ENCODE peak calls at places on chromosome 13, in four cellular contexts. P is HepG2, K is K562, Q is HCT116. U is an unnamed sample.

GRCh38 chr13:30676672-30677071 is 58.7 kb upstream of the ALOX5AP start:
- DNase-seq in P (peak; percentile 26), K (no peak), Q (no peak), U (no peak)

GRCh38 chr13:28411859-28412353 is 83.0 kb downstream of the FLT1 start:
- DNase-seq in P (no peak), K (no peak), Q (no peak), U (no peak)

GRCh38 chr13:30832845-30833332 is 73.2 kb upstream of the MEDAG start:
- DNase-seq in P (peak; percentile 97), K (no peak), Q (peak; percentile 95), U (no peak)

GRCh38 chr13:60745343-60745742 is 348.3 kb downstream of the TDRD3 start:
- DNase-seq in P (no peak), K (no peak), Q (no peak), U (no peak)

GRCh38 chr13:30816733-30817132 is 81.4 kb downstream of the ALOX5AP start:
- DNase-seq in P (no peak), K (no peak), Q (no peak), U (no peak)

GRCh38 chr13:99227909-99228688 is 27.4 kb downstream of the UBAC2 start:
- DNase-seq in P (no peak), K (no peak), Q (no peak), U (no peak)

GRCh38 chr13:90104764-90105163 is 1242.7 kb upstream of the MIR17HG start:
- DNase-seq in P (no peak), K (no peak), Q (no peak), U (no peak)

GRCh38 chr13:101869553-101869952 is 417.1 kb downstream of the ITGBL1 start:
- DNase-seq in P (no peak), K (no peak), Q (no peak), U (no peak)

GRCh38 chr13:21620858-21621257 is 16.9 kb upstream of the MICU2 start:
- DNase-seq in P (no peak), K (no peak), Q (no peak), U (no peak)

GRCh38 chr13:94706101-94706853 is 6.1 kb downstream of the SOX21 start:
- DNase-seq in P (no peak), K (no peak), Q (no peak), U (no peak)

GRCh38 chr13:94706854-94707399 is 5.4 kb downstream of the SOX21 start:
- DNase-seq in P (no peak), K (no peak), Q (no peak), U (no peak)

GRCh38 chr13:94707400-94708021 is 4.8 kb downstream of the SOX21 start:
- DNase-seq in P (no peak), K (peak; percentile 62), Q (no peak), U (no peak)

GRCh38 chr13:94708971-94709614 is 3.3 kb downstream of the SOX21 start:
- DNase-seq in P (no peak), K (no peak), Q (no peak), U (no peak)

DNA sequence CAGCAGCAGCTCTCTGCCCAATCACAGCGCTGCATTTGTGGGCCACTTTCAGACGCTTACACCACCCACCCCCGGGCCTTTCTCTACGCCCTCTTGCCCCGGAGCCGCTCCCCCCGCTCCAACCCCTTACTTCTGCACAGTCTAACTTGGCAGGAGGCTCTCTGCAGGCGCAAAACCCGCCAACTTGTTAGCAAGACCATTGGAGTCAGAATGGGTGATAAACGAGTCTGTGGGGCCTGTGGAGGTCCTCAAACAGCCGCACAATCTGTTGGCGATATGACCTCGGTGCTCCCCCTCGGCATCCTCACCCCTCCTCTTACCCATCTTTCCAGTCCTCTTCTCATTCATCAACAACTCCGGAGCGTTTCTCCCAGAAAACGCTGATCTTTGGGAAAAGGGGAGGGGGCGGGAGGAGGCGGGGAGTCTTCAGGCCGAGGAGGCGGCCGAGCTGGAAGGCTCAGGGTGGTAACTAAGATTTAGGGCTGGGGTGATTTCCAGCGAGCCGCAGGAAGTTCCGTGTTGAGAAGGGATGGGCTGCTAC is 4.2 kb downstream of the SOX21 start:
- DNase-seq in P (no peak), K (no peak), Q (no peak), U (no peak)
- TF ChIP-seq TCF7L2 in P (no peak), K (no peak), Q (no peak), U (no peak)

DNA sequence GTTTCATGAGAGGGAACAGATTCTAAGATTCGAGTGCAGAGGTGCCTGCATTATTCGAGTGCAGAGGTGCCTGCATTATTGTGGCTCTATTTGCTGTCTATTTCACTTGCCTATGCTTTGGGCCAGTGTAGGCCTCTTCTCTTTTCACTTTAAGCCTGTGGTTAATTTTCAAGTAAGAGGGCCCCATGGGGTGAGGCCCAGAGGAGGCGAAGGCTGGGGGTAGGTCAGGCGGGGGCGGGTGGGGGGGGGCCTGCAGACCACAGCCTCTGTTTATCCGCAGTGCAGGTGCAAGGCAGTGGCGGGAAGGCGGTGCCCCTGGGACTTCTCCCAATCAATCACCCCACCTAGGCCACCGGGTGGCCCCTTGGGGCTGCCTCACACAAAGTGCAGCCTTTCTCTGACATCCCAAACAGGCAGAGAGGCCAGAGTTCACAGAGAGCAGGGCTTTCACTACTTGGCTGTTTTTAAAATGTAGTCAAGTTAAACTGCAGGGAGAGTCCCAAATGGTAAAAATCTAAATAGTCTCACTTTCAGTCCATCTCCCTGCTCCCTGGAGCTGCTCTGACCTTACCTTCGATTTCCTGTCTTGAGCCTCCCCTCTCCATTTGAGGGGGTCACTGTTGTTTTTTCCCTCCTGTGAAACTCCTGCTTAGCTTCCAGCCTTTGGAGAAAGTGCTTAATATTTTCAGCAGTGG is 249.1 kb downstream of the DLEU7 start:
- DNase-seq in P (peak; percentile 34), K (no peak), Q (no peak), U (no peak)
- TF ChIP-seq TCF7L2 in P (no peak), K (no peak), Q (no peak), U (no peak)

GRCh38 chr13:27170221-27170520 is 1.4 kb downstream of the USP12 start:
- DNase-seq in P (no peak), K (peak; percentile 14), Q (no peak), U (no peak)
- TF ChIP-seq TCF7L2 in P (no peak), K (no peak), Q (no peak), U (no peak)

DNA sequence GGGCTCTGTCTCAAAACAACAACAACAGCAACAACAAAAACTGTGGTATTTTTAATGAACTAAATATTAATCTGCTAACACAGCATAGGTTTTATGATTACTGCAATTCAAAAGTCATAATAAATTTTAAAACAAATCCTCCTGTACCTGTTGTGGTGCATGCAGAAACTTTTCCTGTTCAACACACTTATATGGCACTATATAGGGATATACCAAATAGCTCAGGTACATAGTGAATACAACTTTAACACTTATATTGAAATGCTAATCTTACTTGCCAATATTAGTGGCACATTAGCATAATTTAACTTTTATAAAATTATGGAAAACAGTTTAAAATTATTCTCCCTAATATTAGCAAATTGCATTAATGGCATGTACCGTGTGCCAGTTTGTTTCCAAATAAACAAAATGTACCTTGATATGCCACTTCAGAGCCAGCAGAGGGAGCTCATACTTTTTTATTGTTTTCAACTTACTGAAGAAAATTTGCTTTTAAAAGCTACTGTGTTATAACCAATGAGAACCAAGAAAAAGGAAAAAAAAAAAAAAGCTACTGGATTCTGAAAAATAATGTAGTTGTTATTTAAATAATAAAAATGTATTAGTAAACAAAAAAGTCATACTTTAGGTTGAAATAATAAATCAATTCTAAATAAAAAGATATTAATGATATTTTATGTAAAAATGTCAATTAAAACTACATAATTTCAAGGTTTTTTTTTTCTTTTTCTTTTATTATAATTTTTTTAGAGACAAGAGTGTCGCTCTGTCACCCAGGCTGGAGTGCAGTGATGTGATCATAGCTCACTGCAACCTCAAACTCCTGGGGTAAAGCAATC is 18.0 kb upstream of the RBM26 start:
- DNase-seq in P (peak; percentile 29), K (peak; percentile 14), Q (peak; percentile 28), U (no peak)
- TF ChIP-seq TCF7L2 in P (no peak), K (no peak), Q (no peak), U (no peak)

GRCh38 chr13:106176103-106176502 is 359.4 kb downstream of the EFNB2 start:
- DNase-seq in P (no peak), K (no peak), Q (no peak), U (no peak)

GRCh38 chr13:106172176-106172905 is 363.1 kb downstream of the EFNB2 start:
- DNase-seq in P (no peak), K (no peak), Q (no peak), U (no peak)

GRCh38 chr13:106177146-106177545 is 358.3 kb downstream of the EFNB2 start:
- DNase-seq in P (no peak), K (no peak), Q (no peak), U (no peak)

GRCh38 chr13:106173891-106174610 is 361.4 kb downstream of the EFNB2 start:
- DNase-seq in P (no peak), K (no peak), Q (no peak), U (no peak)

DNA sequence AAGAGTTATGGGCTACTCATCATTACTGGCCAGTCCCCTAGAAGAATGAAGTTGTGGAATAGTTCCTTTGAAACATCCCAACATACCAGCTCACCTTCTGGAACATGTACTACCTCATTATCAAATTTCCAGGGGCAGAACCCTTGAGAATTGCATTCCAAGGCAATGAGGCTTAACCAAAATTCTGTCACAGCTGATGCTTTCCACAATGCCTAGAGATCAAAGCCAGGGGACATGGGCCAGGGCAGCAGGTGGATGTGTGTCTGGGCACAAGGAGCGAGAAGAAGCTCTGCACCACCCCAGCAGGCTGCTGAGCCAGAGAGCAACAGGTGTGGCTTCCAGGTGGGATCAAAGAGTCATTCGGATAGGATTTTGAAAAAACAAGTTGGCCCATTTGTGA is 362.1 kb downstream of the EFNB2 start:
- DNase-seq in P (no peak), K (no peak), Q (no peak), U (no peak)
- TF ChIP-seq TCF7L2 in P (no peak), K (no peak), Q (no peak), U (no peak)

GRCh38 chr13:102913924-102914628 is 68.2 kb downstream of the ERCC5 start:
- DNase-seq in P (no peak), K (no peak), Q (no peak), U (no peak)
- TF ChIP-seq TCF7L2 in P (no peak), K (no peak), Q (no peak), U (no peak)

GRCh38 chr13:113765241-113765910 is 6.3 kb downstream of the TMEM255B start:
- DNase-seq in P (no peak), K (peak; percentile 17), Q (no peak), U (no peak)
- TF ChIP-seq TCF7L2 in P (no peak), K (no peak), Q (no peak), U (no peak)

DNA sequence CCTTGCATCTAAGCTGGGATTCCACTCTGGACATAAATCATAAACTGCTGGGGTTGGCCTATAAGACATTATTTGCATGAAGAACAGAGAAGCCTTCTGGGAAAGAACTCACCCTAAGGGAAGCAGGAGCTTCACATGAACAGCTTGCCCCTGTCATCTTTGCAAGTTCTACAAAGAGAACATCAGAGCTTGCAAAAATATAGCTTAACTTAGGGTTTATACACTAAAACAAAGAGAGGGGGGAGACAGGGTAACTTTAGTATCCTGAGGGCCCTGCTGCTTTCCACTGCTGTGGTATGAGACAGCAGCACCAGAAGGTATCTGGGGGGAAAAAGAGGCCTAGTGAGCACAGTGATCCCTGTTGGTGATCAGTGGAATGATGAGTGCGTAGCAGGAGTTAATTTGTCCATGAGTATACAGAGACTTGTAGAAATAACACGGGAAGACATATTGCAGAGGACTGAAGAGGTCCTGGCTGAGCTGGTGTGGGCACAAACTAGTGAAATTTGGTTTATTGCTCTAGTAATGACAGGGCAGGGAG is 116.1 kb upstream of the TSC22D1 start:
- DNase-seq in P (no peak), K (no peak), Q (peak; percentile 70), U (no peak)
- TF ChIP-seq TCF7L2 in P (no peak), K (no peak), Q (no peak), U (no peak)

GRCh38 chr13:23695711-23696512 is 125.7 kb downstream of the TNFRSF19 start:
- DNase-seq in P (no peak), K (no peak), Q (no peak), U (no peak)
- TF ChIP-seq TCF7L2 in P (no peak), K (no peak), Q (no peak), U (no peak)